ENCODE peak calls at places on chromosomes 6 and 20, in ten cellular contexts. V is AG10803, T is tibial artery, C is fibroblast of lung, O is osteoblast, P is pancreas, K is left lung, N is neural crest cell, J is adrenal gland, B is cardiac muscle cell. M is an unnamed sample.

GRCh38 chr6:109521100-109521499 is 38.1 kb upstream of the ZBTB24 start:
- DNase-seq in P (no peak), V (no peak), T (no peak), C (no peak), K (no peak), O (no peak), N (no peak), B (no peak), J (no peak), M (no peak)

GRCh38 chr6:112618796-112619195 is 271.7 kb downstream of the RFPL4B start:
- DNase-seq in P (no peak), O (peak), T (no peak), K (no peak), C (peak), B (peak), N (no peak), V (peak), J (no peak), M (peak)

GRCh38 chr20:36629719-36630340 is 16.2 kb downstream of the SLA2 start:
- DNase-seq in V (no peak), O (no peak), T (no peak), C (no peak), J (no peak), B (peak), P (no peak), K (no peak), N (no peak), M (peak)

GRCh38 chr6:105798057-105798456 is 288.1 kb upstream of the PRDM1 start:
- DNase-seq in V (peak), O (peak), B (peak), K (no peak), T (peak), P (no peak), N (no peak), C (peak), J (peak), M (no peak)

GRCh38 chr6:134908906-134909516 is 40.9 kb downstream of the ALDH8A1 start:
- DNase-seq in J (peak), P (peak), B (peak), N (no peak), C (peak), V (peak), T (peak), K (peak), O (peak), M (no peak)

GRCh38 chr6:17115251-17116089 is 13.6 kb downstream of the STMND1 start:
- DNase-seq in N (no peak), V (peak), T (no peak), O (no peak), K (no peak), J (no peak), P (peak), C (peak), B (peak), M (no peak)

GRCh38 chr20:23233341-23233740 is 117.2 kb upstream of the NXT1 start:
- DNase-seq in O (no peak), J (no peak), V (no peak), P (no peak), N (no peak), B (no peak), C (no peak), K (no peak), T (no peak), M (no peak)

GRCh38 chr20:59412896-59413295 is 112.5 kb downstream of the EDN3 start:
- DNase-seq in N (no peak), V (no peak), T (no peak), J (no peak), C (no peak), O (no peak), B (no peak), K (no peak), P (no peak), M (no peak)

GRCh38 chr6:17116090-17116387 is 14.2 kb downstream of the STMND1 start:
- DNase-seq in J (no peak), B (no peak), C (no peak), O (no peak), N (no peak), P (no peak), T (no peak), V (no peak), K (no peak), M (no peak)

GRCh38 chr6:11207199-11207968 is 25.1 kb downstream of the NEDD9 start:
- DNase-seq in P (peak), K (peak), J (peak), N (no peak), V (peak), O (peak), C (peak), B (peak), T (peak), M (no peak)

GRCh38 chr20:11136691-11137090 is 462.9 kb upstream of the JAG1 start:
- DNase-seq in B (no peak), T (no peak), K (no peak), J (no peak), C (peak), O (no peak), N (no peak), P (no peak), V (no peak), M (no peak)
- TF ChIP-seq CTCF in B (no peak), T (no peak), K (no peak), J (no peak), C (no peak), O (no peak), N (no peak), P (no peak), V (no peak), M (no peak)

GRCh38 chr20:45484676-45485075 is 15.1 kb downstream of the WFDC2 start:
- DNase-seq in N (no peak), P (no peak), K (no peak), C (no peak), T (no peak), O (no peak), B (no peak), J (no peak), V (no peak), M (no peak)

GRCh38 chr20:45489083-45489531 is 19.6 kb downstream of the WFDC2 start:
- DNase-seq in J (no peak), T (no peak), V (no peak), B (no peak), C (peak), K (no peak), N (no peak), O (no peak), P (no peak), M (no peak)

GRCh38 chr20:45485388-45485787 is 15.8 kb downstream of the WFDC2 start:
- DNase-seq in N (no peak), T (no peak), C (no peak), J (no peak), K (no peak), P (no peak), O (no peak), V (no peak), B (no peak), M (no peak)

GRCh38 chr20:45487231-45487635 is 17.7 kb downstream of the WFDC2 start:
- DNase-seq in T (no peak), V (no peak), B (no peak), P (no peak), C (no peak), O (no peak), K (no peak), J (no peak), N (no peak), M (peak)
- TF ChIP-seq CTCF in T (no peak), V (no peak), B (peak), P (no peak), C (no peak), O (no peak), K (no peak), J (no peak), N (peak), M (peak)

GRCh38 chr20:2086177-2086979 is 15.2 kb upstream of the STK35 start:
- DNase-seq in J (no peak), N (no peak), O (peak), B (peak), K (no peak), P (no peak), C (no peak), T (no peak), V (peak), M (no peak)
- TF ChIP-seq CTCF in J (peak), N (no peak), O (peak), B (peak), K (no peak), P (no peak), C (peak), T (no peak), V (peak), M (no peak)

GRCh38 chr20:41005361-41005729 is 23.3 kb upstream of the TOP1 start:
- DNase-seq in O (peak), C (peak), J (peak), N (no peak), V (peak), B (peak), T (peak), K (peak), P (peak), M (no peak)
- TF ChIP-seq CTCF in O (no peak), C (no peak), J (no peak), N (no peak), V (no peak), B (no peak), T (no peak), K (no peak), P (no peak), M (no peak)

DNA sequence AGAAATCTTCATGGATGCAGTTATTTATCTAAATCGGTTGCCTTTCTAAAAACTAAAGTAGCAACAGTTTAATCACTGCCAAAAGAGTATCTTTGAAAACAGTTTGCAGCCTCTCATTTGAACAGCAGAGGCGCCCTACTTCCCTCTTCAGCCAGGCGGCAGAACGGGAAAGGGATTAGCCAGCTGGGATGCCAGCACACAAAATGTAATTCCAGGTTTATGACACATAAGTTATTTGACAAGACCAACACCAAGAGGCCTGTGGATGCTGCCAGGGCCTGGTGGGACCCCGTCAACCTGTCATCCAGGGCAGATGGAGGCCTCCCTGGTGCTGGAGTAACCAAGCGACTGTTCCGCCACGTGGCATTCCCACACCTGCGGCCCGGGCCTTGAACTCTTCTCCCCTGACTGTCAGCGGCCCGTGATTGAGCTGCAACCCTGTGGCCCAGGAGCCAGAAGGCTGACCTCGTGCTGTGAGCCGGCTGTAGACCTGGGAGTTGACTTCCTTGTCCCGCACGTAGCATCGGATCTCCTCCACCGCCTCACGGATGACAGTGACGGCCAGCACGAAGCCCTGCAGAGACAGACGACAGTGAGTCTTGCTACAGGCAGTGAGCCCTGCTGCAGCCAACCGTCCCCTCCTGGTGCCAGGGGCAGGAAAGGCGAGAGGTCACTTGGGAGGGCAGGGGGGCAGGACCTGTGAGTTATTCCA is 55.5 kb downstream of the ATP9A start:
- DNase-seq in K (no peak), T (no peak), J (peak), P (no peak), C (peak), B (peak), O (peak), V (peak), N (no peak), M (peak)
- TF ChIP-seq CTCF in K (peak), T (peak), J (no peak), P (peak), C (peak), B (peak), O (peak), V (peak), N (peak), M (peak)